ENCODE peak calls at places on chromosomes 5 and 9, in ten cellular contexts. E is PC-3, I is substantia nigra, T is left ventricle myocardium inferior, A is dorsolateral prefrontal cortex, M is stomach, B is GM23248, Y is kidney, Z is OCI-LY7, W is Peyer's patch. J is an unnamed sample.

GRCh38 chr9:105973811-105974407 is 279.6 kb downstream of the TMEM38B start:
- DNase-seq in T (no peak), M (no peak), W (no peak), Y (no peak), Z (no peak), B (peak), A (no peak), E (no peak), I (no peak), J (no peak)

GRCh38 chr5:80466669-80467485 is 21.0 kb upstream of the FAM151B start:
- DNase-seq in A (no peak), E (no peak), Z (no peak), Y (no peak), W (no peak), I (no peak), B (peak), T (no peak), M (no peak), J (no peak)

GRCh38 chr9:63859475-63860215 is 1425.4 kb downstream of the FOXD4L5 start:
- DNase-seq in Y (peak), B (peak), A (no peak), T (peak), W (peak), E (no peak), M (no peak), I (no peak), Z (no peak), J (no peak)

GRCh38 chr9:131678499-131679111 is 61.3 kb downstream of the RAPGEF1 start:
- DNase-seq in Y (peak), T (peak), B (peak), I (no peak), A (no peak), M (peak), W (no peak), Z (peak), E (peak), J (peak)

GRCh38 chr9:24044576-24044975 is 218.5 kb upstream of the ELAVL2 start:
- DNase-seq in B (no peak), W (no peak), I (no peak), E (no peak), Z (no peak), A (no peak), Y (no peak), M (no peak), T (no peak), J (no peak)

GRCh38 chr9:113590991-113591898 is 127.7 kb downstream of the RGS3 start:
- DNase-seq in T (peak), A (peak), M (peak), Z (peak), Y (peak), W (peak), I (no peak), B (peak), E (peak), J (no peak)

GRCh38 chr9:18360005-18360404 is 113.9 kb upstream of the ADAMTSL1 start:
- DNase-seq in I (no peak), E (no peak), A (no peak), M (no peak), T (no peak), Z (peak), W (no peak), Y (no peak), B (no peak), J (no peak)

GRCh38 chr5:103598997-103599556 is 36.5 kb upstream of the NUDT12 start:
- DNase-seq in M (no peak), W (no peak), Y (no peak), A (no peak), B (peak), T (no peak), Z (no peak), I (no peak), E (no peak), J (no peak)

GRCh38 chr5:2017540-2018389 is 135.0 kb upstream of the IRX4 start:
- DNase-seq in B (peak), T (no peak), E (peak), Y (no peak), A (no peak), Z (peak), M (no peak), W (no peak), I (no peak), J (no peak)

GRCh38 chr5:91591076-91591475 is 208.0 kb upstream of the ARRDC3 start:
- DNase-seq in Y (no peak), I (no peak), B (no peak), E (peak), A (no peak), Z (peak), W (no peak), T (no peak), M (no peak), J (no peak)

GRCh38 chr5:175561085-175561484 is 82.7 kb downstream of the SFXN1 start:
- DNase-seq in Z (no peak), I (no peak), E (no peak), B (no peak), T (no peak), A (no peak), W (no peak), Y (no peak), M (no peak), J (no peak)

GRCh38 chr5:104189909-104190308 is 627.3 kb upstream of the NUDT12 start:
- DNase-seq in T (no peak), W (no peak), Y (no peak), E (peak), B (peak), Z (no peak), A (no peak), M (no peak), I (no peak), J (no peak)

GRCh38 chr9:75914002-75914401 is 23.5 kb downstream of the PCSK5 start:
- DNase-seq in T (no peak), A (no peak), E (no peak), I (no peak), W (no peak), B (no peak), Y (no peak), M (no peak), Z (no peak), J (no peak)

GRCh38 chr9:111974092-111974681 is 77.6 kb downstream of the UGCG start:
- DNase-seq in T (no peak), W (no peak), M (peak), Y (no peak), A (no peak), B (peak), Z (no peak), E (peak), I (no peak), J (no peak)

GRCh38 chr9:129626944-129627297 is 958 bp downstream of the NTMT1 start:
- DNase-seq in Y (no peak), W (no peak), Z (peak), I (no peak), T (no peak), A (no peak), B (peak), E (peak), M (no peak), J (no peak)

GRCh38 chr9:82140471-82140870 is 151.9 kb downstream of the SPATA31D1 start:
- DNase-seq in B (no peak), I (no peak), M (no peak), E (peak), Y (no peak), Z (no peak), W (no peak), T (no peak), A (no peak), J (peak)

GRCh38 chr5:38923661-38924451 is 78.0 kb downstream of the OSMR start:
- DNase-seq in Y (no peak), Z (no peak), B (peak), T (no peak), A (no peak), W (no peak), I (no peak), M (no peak), E (no peak), J (no peak)

GRCh38 chr5:180353226-180353962 is at the start of gene GFPT2:
- DNase-seq in B (peak), Z (peak), I (peak), E (peak), A (peak), Y (peak), T (peak), M (peak), W (peak), J (no peak)

GRCh38 chr5:149216515-149216914 is 55.1 kb upstream of the AFAP1L1 start:
- DNase-seq in Z (no peak), I (no peak), A (no peak), T (no peak), Y (no peak), B (no peak), E (no peak), M (no peak), W (no peak), J (no peak)

GRCh38 chr9:86471501-86471900 is 117.3 kb upstream of the TUT7 start:
- DNase-seq in A (no peak), Z (no peak), E (no peak), M (no peak), B (no peak), W (no peak), T (no peak), Y (no peak), I (no peak), J (no peak)

GRCh38 chr5:11476866-11477265 is 427.4 kb downstream of the CTNND2 start:
- DNase-seq in A (no peak), W (no peak), T (no peak), I (no peak), E (no peak), B (no peak), Y (no peak), M (no peak), Z (no peak), J (no peak)

GRCh38 chr9:127388037-127388855 is 8.7 kb upstream of the SLC2A8 start:
- DNase-seq in A (no peak), Y (no peak), B (peak), I (no peak), Z (peak), T (peak), M (no peak), W (no peak), E (peak), J (peak)

GRCh38 chr5:176534640-176535039 is 2.6 kb downstream of the RNF44 start:
- DNase-seq in I (no peak), A (no peak), W (peak), M (no peak), Z (peak), E (no peak), Y (peak), B (peak), T (no peak), J (no peak)

GRCh38 chr9:100111235-100111634 is 12.2 kb downstream of the INVS start:
- DNase-seq in B (peak), M (peak), W (no peak), Y (peak), A (peak), T (peak), E (peak), I (no peak), Z (no peak), J (peak)

GRCh38 chr5:67453526-67453925 is 256.9 kb upstream of the CD180 start:
- DNase-seq in T (no peak), A (no peak), B (no peak), Z (no peak), M (no peak), Y (no peak), E (no peak), W (no peak), I (no peak), J (no peak)

GRCh38 chr9:73199886-73200285 is 48.2 kb downstream of the ANXA1 start:
- DNase-seq in M (no peak), B (no peak), A (no peak), E (peak), Y (no peak), Z (no peak), I (no peak), T (no peak), W (no peak), J (no peak)

GRCh38 chr5:123610665-123611406 is 98.9 kb downstream of the CSNK1G3 start:
- DNase-seq in A (peak), M (no peak), B (peak), Z (peak), T (no peak), W (no peak), E (peak), Y (no peak), I (no peak), J (peak)

GRCh38 chr5:151923865-151924264 is 786 bp downstream of the GLRA1 start:
- DNase-seq in I (no peak), Z (no peak), A (peak), T (no peak), E (peak), M (no peak), B (peak), Y (no peak), W (no peak), J (no peak)

GRCh38 chr5:149731617-149732400 is 1.7 kb downstream of the PPARGC1B start:
- DNase-seq in E (peak), A (peak), T (peak), I (no peak), Y (peak), B (peak), M (peak), Z (peak), W (peak), J (no peak)

DNA sequence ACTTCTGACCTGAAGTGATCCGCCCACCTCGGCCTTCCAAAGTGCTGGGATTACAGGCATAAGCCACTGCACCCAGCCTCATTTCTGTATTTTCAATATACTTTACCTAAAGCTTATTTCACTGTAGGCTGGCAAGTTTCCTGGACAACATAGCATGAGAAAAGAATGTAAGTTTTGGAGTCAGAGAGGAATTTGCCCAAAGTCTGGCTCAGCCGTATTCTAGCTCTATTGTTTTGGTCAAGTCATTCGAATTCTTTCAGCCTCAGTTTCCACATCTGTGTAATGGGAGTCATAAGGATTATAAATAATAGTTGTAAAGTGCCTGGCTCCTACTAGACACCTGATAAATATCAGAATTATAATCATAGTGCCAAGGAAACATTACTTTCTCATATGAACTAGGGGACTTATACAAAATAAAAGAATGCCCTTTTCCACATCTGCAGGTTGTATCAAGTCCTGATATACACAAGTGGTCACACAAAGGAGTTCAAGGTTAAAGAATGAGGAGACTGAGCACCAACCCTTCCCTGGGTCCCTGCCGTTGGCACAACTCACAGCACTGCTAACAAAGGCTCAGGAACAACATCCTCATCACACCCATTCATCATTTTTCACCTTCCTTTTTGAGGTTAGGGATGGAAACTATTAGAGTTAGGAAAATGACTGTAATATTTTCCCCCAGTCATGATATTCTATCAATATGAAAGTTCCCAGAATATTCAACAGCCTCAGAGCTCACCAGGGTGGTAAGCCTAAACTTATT is 34.7 kb upstream of the RAI14 start:
- DNase-seq in I (no peak), A (no peak), W (no peak), B (peak), T (no peak), Y (no peak), Z (no peak), E (no peak), M (no peak), J (no peak)
- H3K27ac ChIP-seq in I (no peak), A (no peak), W (no peak), B (peak), T (no peak), Y (no peak), Z (no peak), E (no peak), M (no peak), J (no peak)

GRCh38 chr5:142507528-142507927 is 178.4 kb downstream of the FGF1 start:
- DNase-seq in T (no peak), M (no peak), E (no peak), W (no peak), A (no peak), Y (no peak), I (no peak), Z (no peak), B (no peak), J (no peak)
- H3K27ac ChIP-seq in T (peak), M (no peak), E (no peak), W (no peak), A (no peak), Y (peak), I (no peak), Z (no peak), B (no peak), J (peak)

GRCh38 chr5:28344803-28345433 is 1306.5 kb upstream of the CDH9 start:
- DNase-seq in A (no peak), W (no peak), Y (no peak), T (no peak), I (no peak), Z (peak), M (no peak), E (peak), B (peak), J (no peak)
- H3K27ac ChIP-seq in A (no peak), W (no peak), Y (no peak), T (no peak), I (no peak), Z (no peak), M (no peak), E (no peak), B (no peak), J (no peak)

DNA sequence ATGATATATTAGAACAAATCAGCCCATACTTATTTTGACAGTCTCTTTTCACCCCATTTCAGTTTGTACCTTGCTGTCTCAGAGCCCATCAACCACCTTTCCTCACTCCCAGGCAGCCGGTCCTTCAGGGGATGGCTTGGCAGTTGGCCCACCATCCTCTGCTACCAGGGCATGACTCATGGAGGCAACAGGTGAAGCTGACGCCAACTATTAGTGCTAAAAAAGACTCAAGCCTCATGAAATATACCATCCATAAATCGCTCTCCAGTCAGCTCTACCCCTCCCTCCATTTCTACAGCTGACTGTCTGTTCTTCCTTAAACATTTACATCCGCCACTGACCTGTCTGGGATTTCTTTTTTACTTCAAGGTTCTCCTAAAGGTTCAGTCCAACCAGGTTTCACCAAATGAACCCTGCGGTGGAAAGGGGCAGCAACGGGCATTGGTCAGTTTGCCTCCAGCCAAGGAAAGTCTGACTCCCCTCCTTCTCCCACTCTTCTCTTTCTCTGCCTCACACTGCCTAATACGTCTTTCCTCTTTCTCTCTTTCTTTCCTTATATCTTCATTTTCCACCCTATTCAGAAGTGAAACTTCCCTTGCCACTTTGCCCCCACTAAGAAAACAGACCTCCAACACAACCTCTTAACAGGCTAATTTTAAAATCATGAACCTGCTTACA is 439.1 kb downstream of the RAB3C start:
- DNase-seq in B (no peak), Y (peak), W (no peak), E (peak), T (peak), M (peak), Z (no peak), A (peak), I (no peak), J (no peak)
- H3K27ac ChIP-seq in B (no peak), Y (no peak), W (no peak), E (no peak), T (no peak), M (no peak), Z (no peak), A (no peak), I (no peak), J (no peak)

DNA sequence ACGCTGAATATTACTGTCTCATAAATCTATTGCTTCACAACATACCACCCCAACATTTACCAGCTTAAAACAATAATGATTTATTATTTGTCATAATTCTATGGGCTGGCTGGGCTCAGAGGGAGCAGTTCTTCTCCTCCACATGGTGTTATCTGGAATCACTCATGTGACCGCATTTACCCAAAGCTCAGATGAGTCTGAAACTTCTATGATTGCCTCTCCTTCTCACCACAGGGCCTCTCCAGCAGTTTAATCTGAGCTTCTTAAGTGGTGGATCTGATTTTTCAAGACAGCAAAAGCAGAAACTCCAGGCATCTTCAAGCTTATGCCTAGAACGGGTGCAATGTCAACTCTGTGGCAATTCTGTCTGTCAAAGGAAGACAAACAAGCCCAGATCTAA is 210.3 kb upstream of the ADRA1B start:
- DNase-seq in A (no peak), I (no peak), B (no peak), E (no peak), W (no peak), T (no peak), M (no peak), Y (no peak), Z (no peak), J (no peak)
- H3K27ac ChIP-seq in A (no peak), I (no peak), B (no peak), E (no peak), W (no peak), T (no peak), M (no peak), Y (no peak), Z (no peak), J (no peak)

DNA sequence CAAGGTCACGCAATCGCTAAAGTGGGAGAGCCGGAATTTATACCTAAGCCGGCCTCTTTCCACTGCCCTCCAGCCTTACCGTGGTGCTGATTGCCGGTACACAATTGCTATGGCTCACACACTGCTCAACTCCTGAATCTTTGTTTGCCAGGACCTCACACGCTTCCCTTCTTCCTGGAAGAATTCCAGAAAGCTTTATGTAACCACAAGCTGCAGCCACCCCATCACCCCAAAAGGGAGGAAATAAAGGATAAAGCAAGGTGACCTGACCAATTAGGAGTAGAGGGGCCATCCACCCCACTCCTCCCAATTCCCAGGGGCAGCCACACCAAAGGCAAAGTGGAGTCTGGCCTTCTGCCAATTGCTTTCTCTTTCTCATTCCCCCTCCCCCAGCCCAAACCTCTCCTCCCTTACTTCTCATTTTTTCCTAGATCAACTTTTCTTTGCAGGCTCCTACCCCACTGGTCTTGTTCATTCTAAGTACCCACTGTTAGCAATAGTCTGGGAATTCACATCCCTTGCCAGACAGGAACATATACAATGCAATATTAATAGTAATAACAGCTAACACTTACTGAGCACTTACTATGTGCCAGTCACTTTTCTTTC is 18.0 kb upstream of the CDC23 start:
- DNase-seq in I (no peak), A (no peak), E (peak), W (no peak), M (peak), T (no peak), B (peak), Y (no peak), Z (no peak), J (peak)
- H3K27ac ChIP-seq in I (no peak), A (no peak), E (no peak), W (no peak), M (peak), T (peak), B (no peak), Y (no peak), Z (no peak), J (no peak)